ENCODE peak calls at places on chromosomes 5 and 9, in six cellular contexts. U, F, T, B, X and N are unnamed samples.
A peak's percentile ranks its signal among the peaks of the same experiment; 100 is the strongest.

GRCh38 chr9:17436854-17437253 is 142.0 kb upstream of the SH3GL2 start:
- DNase-seq in U (no peak), F (no peak), T (no peak), B (no peak), X (no peak), N (no peak)

GRCh38 chr9:37037137-37037743 is 3.2 kb upstream of the PAX5 start:
- DNase-seq in U (no peak), F (peak; percentile 6), T (peak; percentile 48), B (no peak), X (no peak), N (no peak)

GRCh38 chr9:104743377-104743985 is 4.0 kb upstream of the NIPSNAP3A start:
- DNase-seq in U (no peak), F (peak; percentile 66), T (peak; percentile 70), B (peak; percentile 58), X (no peak), N (no peak)

GRCh38 chr5:124596595-124597388 is 149.6 kb downstream of the ZNF608 start:
- DNase-seq in U (no peak), F (peak; percentile 92), T (no peak), B (peak; percentile 85), X (no peak), N (peak; percentile 96)

GRCh38 chr9:69555802-69556201 is 116.4 kb downstream of the APBA1 start:
- DNase-seq in U (no peak), F (no peak), T (no peak), B (no peak), X (no peak), N (no peak)

GRCh38 chr9:19994296-19994695 is 205.5 kb upstream of the SLC24A2 start:
- DNase-seq in U (no peak), F (peak; percentile 74), T (no peak), B (peak; percentile 86), X (peak; percentile 48), N (peak; percentile 91)

GRCh38 chr5:139847790-139848507 is 52.3 kb downstream of the PSD2 start:
- DNase-seq in U (no peak), F (peak; percentile 26), T (peak; percentile 86), B (peak; percentile 33), X (peak; percentile 31), N (no peak)

GRCh38 chr9:2494571-2494970 is 127.0 kb upstream of the VLDLR start:
- DNase-seq in U (no peak), F (peak; percentile 46), T (no peak), B (peak; percentile 33), X (no peak), N (no peak)

GRCh38 chr5:116864157-116864837 is 289.7 kb upstream of the SEMA6A start:
- DNase-seq in U (no peak), F (no peak), T (no peak), B (no peak), X (no peak), N (no peak)

GRCh38 chr9:79616013-79616412 is 44.2 kb downstream of the TLE4 start:
- DNase-seq in U (no peak), F (no peak), T (no peak), B (no peak), X (no peak), N (no peak)

GRCh38 chr5:95664204-95664786 is 17.7 kb downstream of the RFESD start:
- DNase-seq in U (no peak), F (peak; percentile 58), T (peak; percentile 34), B (peak; percentile 18), X (no peak), N (no peak)

GRCh38 chr9:126002476-126003350 is 255.5 kb downstream of the PBX3 start:
- DNase-seq in U (no peak), F (no peak), T (no peak), B (no peak), X (no peak), N (no peak)

GRCh38 chr5:65120371-65120967 is 351.7 kb downstream of the CWC27 start:
- DNase-seq in U (no peak), F (no peak), T (no peak), B (no peak), X (no peak), N (no peak)

GRCh38 chr9:34585946-34586705 is 3.4 kb downstream of the CNTFR start:
- DNase-seq in U (no peak), F (no peak), T (no peak), B (no peak), X (no peak), N (no peak)

GRCh38 chr9:37996050-37996811 is 72.8 kb downstream of the SHB start:
- DNase-seq in U (no peak), F (no peak), T (no peak), B (no peak), X (no peak), N (no peak)

GRCh38 chr9:100394032-100394695 is 32.8 kb upstream of the MSANTD3 start:
- DNase-seq in U (no peak), F (no peak), T (no peak), B (no peak), X (no peak), N (no peak)

DNA sequence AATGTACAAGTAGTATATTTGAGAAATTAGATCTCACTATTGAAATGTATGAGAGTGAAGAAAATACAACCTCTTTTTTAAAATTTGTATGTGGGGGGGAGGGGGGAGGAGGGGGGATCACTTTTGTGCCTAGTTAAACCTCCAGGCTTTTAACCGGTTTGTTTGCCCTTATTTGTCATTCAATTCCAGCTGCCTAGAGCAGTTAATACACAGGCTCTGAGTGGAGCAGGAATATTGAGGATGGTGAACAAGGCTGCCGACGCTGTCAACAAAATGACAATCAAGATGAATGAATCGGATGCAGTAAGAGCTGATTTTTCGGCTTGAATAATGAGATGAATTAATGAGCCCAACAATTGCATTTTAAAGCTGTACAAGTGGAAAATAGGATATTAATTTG is 28.7 kb upstream of the SNX24 start:
- DNase-seq in U (no peak), F (no peak), T (no peak), B (no peak), X (no peak), N (no peak)
- H3K4me3 ChIP-seq in U (no peak overlapping the region), F (no peak overlapping the region), T (no peak overlapping the region), B (no peak overlapping the region), X (no peak overlapping the region), N (no peak overlapping the region)

GRCh38 chr5:58491216-58491892 is at the start of gene GAPT:
- DNase-seq in U (no peak), F (no peak), T (no peak), B (no peak), X (no peak), N (no peak)

GRCh38 chr5:58497956-58498942 is 7.0 kb downstream of the GAPT start:
- DNase-seq in U (no peak), F (peak; percentile 35), T (no peak), B (peak; percentile 2), X (no peak), N (no peak)

GRCh38 chr5:58490397-58491072 is 700 bp upstream of the GAPT start:
- DNase-seq in U (no peak), F (no peak), T (no peak), B (no peak), X (no peak), N (no peak)

GRCh38 chr5:58496488-58496887 is 5.3 kb downstream of the GAPT start:
- DNase-seq in U (no peak), F (no peak), T (no peak), B (no peak), X (no peak), N (no peak)

GRCh38 chr5:58493136-58493535 is 1.9 kb downstream of the GAPT start:
- DNase-seq in U (no peak), F (no peak), T (no peak), B (no peak), X (no peak), N (no peak)
- H3K4me3 ChIP-seq in U (no peak overlapping the region), F (no peak overlapping the region), T (no peak overlapping the region), B (no peak overlapping the region), X (no peak overlapping the region), N (no peak overlapping the region)

GRCh38 chr5:80243567-80243966 is 12.3 kb downstream of the SERINC5 start:
- DNase-seq in U (no peak), F (no peak), T (no peak), B (no peak), X (no peak), N (no peak)

GRCh38 chr5:80242849-80243248 is 13.0 kb downstream of the SERINC5 start:
- DNase-seq in U (no peak), F (no peak), T (no peak), B (no peak), X (no peak), N (no peak)

GRCh38 chr5:80248378-80248777 is 7.5 kb downstream of the SERINC5 start:
- DNase-seq in U (no peak), F (no peak), T (no peak), B (no peak), X (no peak), N (no peak)

GRCh38 chr5:80246995-80247729 is 8.7 kb downstream of the SERINC5 start:
- DNase-seq in U (no peak), F (peak; percentile 98), T (peak; percentile 32), B (peak; percentile 99), X (peak; percentile 85), N (peak; percentile 97)

GRCh38 chr5:80245986-80246781 is 9.7 kb downstream of the SERINC5 start:
- DNase-seq in U (no peak), F (no peak), T (no peak), B (peak; percentile 42), X (no peak), N (peak; percentile 43)
- H3K4me3 ChIP-seq in U (no peak overlapping the region), F (no peak overlapping the region), T (no peak overlapping the region), B (no peak overlapping the region), X (no peak overlapping the region), N (no peak overlapping the region)

DNA sequence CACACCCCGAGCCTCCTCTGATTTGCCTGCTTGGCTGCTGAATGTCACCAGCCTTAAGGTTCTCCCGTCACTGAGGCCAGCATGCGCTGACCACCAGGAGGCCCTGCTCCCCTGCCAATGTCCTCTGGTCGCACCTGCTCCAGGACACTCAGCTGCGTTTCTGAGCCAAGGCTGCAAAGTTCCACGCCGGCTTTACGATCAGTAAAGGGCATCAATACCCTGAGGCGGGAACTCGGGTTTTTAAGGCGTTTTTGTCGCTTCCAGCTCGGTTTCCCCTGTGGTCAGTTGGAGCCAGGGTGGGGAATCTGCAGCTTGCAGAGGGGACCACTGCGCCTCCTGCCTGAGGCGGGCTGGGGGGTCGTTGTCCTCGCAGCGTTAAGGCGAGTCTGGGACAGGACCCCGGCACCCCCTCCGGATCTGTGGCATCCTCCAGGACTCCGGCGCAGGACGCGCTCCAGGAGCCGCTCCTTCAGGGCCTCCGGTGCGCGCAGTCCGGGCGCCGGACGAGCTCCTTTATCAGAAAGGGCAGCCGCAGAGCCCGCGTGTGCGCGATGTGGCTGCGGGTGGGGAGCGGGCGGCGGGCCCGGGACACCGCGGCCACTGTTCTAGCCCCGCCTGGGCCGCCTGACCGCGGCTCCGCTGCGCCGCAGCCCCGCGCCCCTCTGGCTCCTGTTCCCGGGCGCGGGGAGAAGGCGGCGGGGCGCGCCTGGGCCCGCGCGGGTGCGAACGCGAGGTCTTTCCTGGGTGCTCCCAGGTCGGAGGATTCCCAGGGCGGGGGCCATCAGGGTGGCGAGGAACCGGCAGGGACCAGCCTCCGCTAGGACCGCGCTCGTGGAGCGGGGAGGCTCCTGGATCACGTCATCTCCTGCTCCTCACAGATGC is 24.2 kb upstream of the FLT4 start:
- DNase-seq in U (no peak), F (no peak), T (no peak), B (no peak), X (no peak), N (no peak)
- H3K4me3 ChIP-seq in U (no peak overlapping the region), F (no peak overlapping the region), T (no peak overlapping the region), B (no peak overlapping the region), X (no peak overlapping the region), N (no peak overlapping the region)